ENCODE peak calls at places on chromosomes 16 and 17, in four cellular contexts. U is lower leg skin, C is endothelial cell of umbilical vein, I is breast epithelium. W is an unnamed sample.

GRCh38 chr17:80125656-80126448 is 21.1 kb downstream of the EIF4A3 start:
- DNase-seq in U (no peak), C (no peak), I (no peak), W (no peak)

GRCh38 chr17:37490022-37490587 is 414 bp downstream of the DUSP14 start:
- DNase-seq in U (peak), C (peak), I (peak), W (peak)

GRCh38 chr17:48725005-48725293 is 2.0 kb downstream of the PRAC2 start:
- DNase-seq in U (no peak), C (no peak), I (no peak), W (no peak)

GRCh38 chr17:56912105-56912999 is 1.5 kb downstream of the TRIM25 start:
- DNase-seq in U (peak), C (peak), I (no peak), W (peak)

GRCh38 chr17:37190493-37190892 is 185.3 kb upstream of the C17orf78 start:
- DNase-seq in U (no peak), C (no peak), I (no peak), W (no peak)

GRCh38 chr17:68462381-68463210 is 5.3 kb upstream of the WIPI1 start:
- DNase-seq in U (peak), C (peak), I (no peak), W (peak)

GRCh38 chr16:10610499-10611184 is 30.2 kb upstream of the EMP2 start:
- DNase-seq in U (no peak), C (no peak), I (no peak), W (no peak)

GRCh38 chr16:729768-730665 is 3.1 kb downstream of the HAGHL start:
- DNase-seq in U (no peak), C (no peak), I (no peak), W (no peak)

GRCh38 chr17:8062435-8062806 is 23.6 kb downstream of the ALOX15B start:
- DNase-seq in U (no peak), C (peak), I (no peak), W (peak)

GRCh38 chr16:86823895-86824671 is 245.7 kb downstream of the FOXL1 start:
- DNase-seq in U (peak), C (peak), I (no peak), W (no peak)

GRCh38 chr16:12719972-12720371 is 83.7 kb downstream of the CPPED1 start:
- DNase-seq in U (no peak), C (no peak), I (no peak), W (no peak)

GRCh38 chr17:28937044-28937729 is 14.1 kb downstream of the PHF12 start:
- DNase-seq in U (no peak), C (no peak), I (no peak), W (no peak)

GRCh38 chr16:68200120-68200783 is 35.7 kb downstream of the ESRP2 start:
- DNase-seq in U (no peak), C (peak), I (no peak), W (no peak)

GRCh38 chr17:59753522-59754467 is 46.3 kb downstream of the VMP1 start:
- DNase-seq in U (no peak), C (peak), I (no peak), W (peak)

GRCh38 chr16:3364774-3365427 is 9.2 kb downstream of the OR2C1 start:
- DNase-seq in U (peak), C (peak), I (peak), W (peak)
- TF ChIP-seq POLR2A in U (no peak), C (peak), I (no peak), W (peak)

GRCh38 chr16:79599837-79600635 is 501 bp downstream of the MAF start:
- DNase-seq in U (no peak), C (no peak), I (peak), W (peak)
- TF ChIP-seq POLR2A in U (no peak), C (no peak), I (no peak), W (no peak)

GRCh38 chr17:40818733-40819527 is 3.5 kb downstream of the KRT10 start:
- DNase-seq in U (peak), C (peak), I (peak), W (peak)
- TF ChIP-seq POLR2A in U (no peak), C (peak), I (peak), W (peak)

GRCh38 chr16:1777375-1778199 is 4.7 kb upstream of the MRPS34 start:
- DNase-seq in U (no peak), C (no peak), I (no peak), W (no peak)

GRCh38 chr16:1780677-1781072 is 1.7 kb downstream of the SPSB3 start:
- DNase-seq in U (no peak), C (no peak), I (no peak), W (no peak)

GRCh38 chr16:1779741-1780676 is 2.4 kb downstream of the SPSB3 start:
- DNase-seq in U (no peak), C (no peak), I (no peak), W (no peak)

GRCh38 chr16:1778200-1779179 is 3.9 kb downstream of the SPSB3 start:
- DNase-seq in U (no peak), C (no peak), I (no peak), W (no peak)

GRCh38 chr16:1779234-1779701 is 3.1 kb downstream of the SPSB3 start:
- DNase-seq in U (no peak), C (no peak), I (no peak), W (no peak)
- TF ChIP-seq POLR2A in U (no peak), C (no peak), I (no peak), W (no peak)

GRCh38 chr17:38704645-38705522 is at the start of gene MLLT6:
- DNase-seq in U (peak), C (peak), I (peak), W (peak)
- TF ChIP-seq POLR2A in U (no peak), C (no peak), I (no peak), W (peak)

DNA sequence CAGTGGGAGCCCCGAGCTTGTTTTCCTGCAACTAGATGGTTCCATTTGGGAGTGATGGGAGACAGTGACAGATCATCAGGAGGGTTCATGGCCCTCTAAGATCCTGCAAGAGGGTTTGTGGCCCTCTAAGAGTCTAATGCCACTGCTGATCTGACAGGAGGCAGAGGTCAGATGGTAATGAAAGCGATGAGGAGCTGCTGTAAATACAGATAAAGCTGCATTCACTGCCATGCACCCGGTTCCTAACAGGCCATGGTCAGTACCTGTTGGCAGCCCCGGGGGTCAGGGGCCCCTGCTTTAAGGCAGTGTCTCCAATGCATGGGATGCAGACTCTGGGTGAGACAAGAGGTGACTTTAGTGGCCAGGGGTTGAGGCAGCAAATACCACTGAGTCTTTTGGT is 30.8 kb downstream of the SLC12A3 start:
- DNase-seq in U (no peak), C (no peak), I (no peak), W (no peak)
- TF ChIP-seq POLR2A in U (no peak), C (no peak), I (no peak), W (no peak)

GRCh38 chr17:75753193-75753513 is 11.8 kb downstream of the GALK1 start:
- DNase-seq in U (no peak), C (no peak), I (no peak), W (no peak)

GRCh38 chr17:75750661-75751423 is 14.2 kb downstream of the GALK1 start:
- DNase-seq in U (no peak), C (no peak), I (no peak), W (no peak)

GRCh38 chr17:75753514-75754377 is 11.2 kb downstream of the GALK1 start:
- DNase-seq in U (no peak), C (no peak), I (no peak), W (peak)

GRCh38 chr17:75751676-75752404 is 13.2 kb downstream of the GALK1 start:
- DNase-seq in U (no peak), C (no peak), I (no peak), W (no peak)

DNA sequence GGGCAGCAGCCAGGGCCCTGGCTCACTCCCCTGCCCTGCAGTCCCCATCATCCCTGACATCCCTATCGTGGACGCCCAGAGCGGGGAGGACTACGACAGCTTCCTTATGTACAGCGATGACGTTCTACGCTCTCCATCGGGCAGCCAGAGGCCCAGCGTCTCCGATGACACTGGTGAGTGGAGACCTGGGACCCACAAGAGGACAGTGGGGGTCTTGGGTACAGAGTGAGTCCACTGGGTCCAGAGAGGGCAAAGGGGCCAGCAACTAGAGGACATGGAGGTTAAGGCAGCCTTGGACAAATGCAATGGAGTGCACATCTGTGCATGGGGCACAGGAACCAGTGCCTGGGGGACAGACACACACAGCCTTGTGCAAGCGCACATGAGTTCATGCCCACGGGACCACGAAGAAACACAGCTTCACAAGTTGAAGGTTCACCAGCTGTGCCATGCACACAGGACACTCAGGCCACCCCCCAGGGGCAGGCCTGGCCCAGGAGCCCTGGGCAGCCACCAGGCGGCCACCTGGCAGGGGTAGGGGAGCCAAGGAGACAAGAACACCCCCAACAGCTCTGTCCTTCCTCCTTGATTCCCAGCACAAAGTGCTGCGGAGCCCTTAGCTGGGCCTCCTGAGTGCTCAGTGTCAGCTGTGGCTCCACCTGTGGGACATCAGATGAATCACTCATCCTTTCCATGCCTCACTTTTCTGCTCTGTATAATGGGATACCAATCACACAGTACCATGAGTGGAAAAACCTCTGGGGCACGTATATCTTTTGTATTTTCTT is 12.4 kb downstream of the GALK1 start:
- DNase-seq in U (no peak), C (no peak), I (no peak), W (no peak)
- TF ChIP-seq POLR2A in U (no peak), C (no peak), I (no peak), W (no peak)

GRCh38 chr17:81487089-81487486 is 25.5 kb downstream of the ACTG1 start:
- DNase-seq in U (no peak), C (no peak), I (no peak), W (no peak)

GRCh38 chr17:81486174-81486810 is 26.3 kb downstream of the ACTG1 start:
- DNase-seq in U (no peak), C (peak), I (no peak), W (no peak)

GRCh38 chr17:81488276-81488860 is 24.2 kb downstream of the ACTG1 start:
- DNase-seq in U (no peak), C (no peak), I (no peak), W (no peak)

GRCh38 chr17:81489012-81489968 is 23.3 kb downstream of the ACTG1 start:
- DNase-seq in U (no peak), C (no peak), I (no peak), W (no peak)

DNA sequence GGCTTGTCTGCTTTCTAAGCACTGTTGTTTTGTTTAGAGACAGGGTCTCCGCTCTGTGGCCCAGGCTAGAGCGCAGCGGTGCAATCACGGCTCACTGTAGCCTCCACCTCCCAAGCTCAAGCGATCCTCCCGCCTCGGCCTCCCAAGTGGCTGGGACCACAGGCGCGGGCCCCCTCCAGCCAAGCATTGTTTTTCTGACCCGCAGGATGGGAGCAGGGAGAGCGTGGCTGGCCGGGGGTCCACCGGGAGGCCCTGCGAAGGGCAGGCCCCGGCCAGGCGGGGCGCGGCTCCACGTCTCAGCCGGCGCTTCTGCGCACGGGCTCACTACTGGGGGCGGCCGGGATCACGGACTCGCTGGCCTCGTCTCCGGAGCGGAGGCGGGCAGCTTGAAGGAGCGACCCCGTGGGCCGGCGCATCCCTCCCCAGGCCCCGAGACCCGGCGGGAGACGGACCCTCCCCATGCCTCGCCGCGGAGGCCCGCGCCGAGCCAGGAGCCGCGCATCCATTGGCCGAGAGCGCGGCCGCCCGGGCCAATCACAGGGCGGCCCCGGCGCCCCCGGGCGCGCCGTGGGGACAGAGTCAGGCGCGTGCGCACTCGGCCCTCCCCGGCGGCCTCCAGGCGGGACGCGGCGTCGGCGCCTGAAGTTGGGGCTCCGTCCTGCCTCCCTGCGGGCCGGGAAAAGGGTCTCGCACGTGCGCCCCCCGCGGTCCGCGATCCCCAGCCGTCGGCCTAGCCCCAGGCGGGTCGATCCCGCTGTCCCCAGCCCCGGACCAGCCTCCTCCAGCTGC is 24.9 kb downstream of the ACTG1 start:
- DNase-seq in U (no peak), C (peak), I (no peak), W (peak)
- TF ChIP-seq POLR2A in U (no peak), C (peak), I (no peak), W (peak)

GRCh38 chr16:56938664-56939513 is 6.9 kb downstream of the HERPUD1 start:
- DNase-seq in U (no peak), C (no peak), I (no peak), W (no peak)
- TF ChIP-seq POLR2A in U (no peak), C (no peak), I (no peak), W (no peak)

W was measured in erythroblast.